ENCODE peak calls at places on chromosome 1, in eight cellular contexts. One of them, this sample, is unnamed.

GRCh38 chr1:113763651-113764050 is 4.4 kb upstream of the PHTF1 start:
- DNase-seq in ovary: no peak
- DNase-seq in D341Med: peak; percentile 50
- DNase-seq in HFF-Myc: no peak
- DNase-seq in activated gamma-delta T cell treated with Interleukin-2 at 50 U/mL for 16 hours: no peak
- DNase-seq in memory B cell: no peak
- DNase-seq in progenitor cell of endocrine pancreas: no peak
- DNase-seq in NCI-H1105: no peak
- DNase-seq in this sample: no peak

GRCh38 chr1:109427171-109427467 is 871 bp upstream of the PSMA5 start:
- DNase-seq in ovary: no peak
- DNase-seq in D341Med: no peak
- DNase-seq in HFF-Myc: no peak
- DNase-seq in activated gamma-delta T cell treated with Interleukin-2 at 50 U/mL for 16 hours: no peak
- DNase-seq in memory B cell: no peak
- DNase-seq in progenitor cell of endocrine pancreas: no peak
- DNase-seq in NCI-H1105: no peak
- DNase-seq in this sample: no peak

GRCh38 chr1:240100351-240100750 is 8.7 kb downstream of the FMN2 start:
- DNase-seq in ovary: no peak
- DNase-seq in D341Med: no peak
- DNase-seq in HFF-Myc: no peak
- DNase-seq in activated gamma-delta T cell treated with Interleukin-2 at 50 U/mL for 16 hours: no peak
- DNase-seq in memory B cell: no peak
- DNase-seq in progenitor cell of endocrine pancreas: no peak
- DNase-seq in NCI-H1105: no peak
- DNase-seq in this sample: no peak

GRCh38 chr1:121546830-121547680 is 362.3 kb downstream of the SRGAP2C start:
- DNase-seq in ovary: no peak
- DNase-seq in D341Med: no peak
- DNase-seq in HFF-Myc: no peak
- DNase-seq in activated gamma-delta T cell treated with Interleukin-2 at 50 U/mL for 16 hours: no peak
- DNase-seq in memory B cell: no peak
- DNase-seq in progenitor cell of endocrine pancreas: no peak
- DNase-seq in NCI-H1105: no peak
- DNase-seq in this sample: no peak

GRCh38 chr1:112298558-112298957 is 97.5 kb upstream of the CTTNBP2NL start:
- DNase-seq in ovary: no peak
- DNase-seq in D341Med: peak; percentile 57
- DNase-seq in HFF-Myc: peak; percentile 25
- DNase-seq in activated gamma-delta T cell treated with Interleukin-2 at 50 U/mL for 16 hours: peak; percentile 21
- DNase-seq in memory B cell: no peak
- DNase-seq in progenitor cell of endocrine pancreas: peak; percentile 14
- DNase-seq in NCI-H1105: peak; percentile 7
- DNase-seq in this sample: no peak

GRCh38 chr1:212432706-212433576 is at the start of gene NENF:
- DNase-seq in ovary: peak; percentile 82
- DNase-seq in D341Med: peak; percentile 98
- DNase-seq in HFF-Myc: no peak
- DNase-seq in activated gamma-delta T cell treated with Interleukin-2 at 50 U/mL for 16 hours: peak; percentile 66
- DNase-seq in memory B cell: peak; percentile 77
- DNase-seq in progenitor cell of endocrine pancreas: peak; percentile 44
- DNase-seq in NCI-H1105: peak; percentile 81
- DNase-seq in this sample: no peak

GRCh38 chr1:11541236-11541635 is 62.3 kb downstream of the DISP3 start:
- DNase-seq in ovary: no peak
- DNase-seq in D341Med: no peak
- DNase-seq in HFF-Myc: no peak
- DNase-seq in activated gamma-delta T cell treated with Interleukin-2 at 50 U/mL for 16 hours: no peak
- DNase-seq in memory B cell: no peak
- DNase-seq in progenitor cell of endocrine pancreas: no peak
- DNase-seq in NCI-H1105: no peak
- DNase-seq in this sample: no peak

GRCh38 chr1:108801101-108801500 is 54.6 kb downstream of the STXBP3 start:
- DNase-seq in ovary: no peak
- DNase-seq in D341Med: no peak
- DNase-seq in HFF-Myc: no peak
- DNase-seq in activated gamma-delta T cell treated with Interleukin-2 at 50 U/mL for 16 hours: no peak
- DNase-seq in memory B cell: no peak
- DNase-seq in progenitor cell of endocrine pancreas: no peak
- DNase-seq in NCI-H1105: no peak
- DNase-seq in this sample: peak; percentile 8

GRCh38 chr1:117595993-117596720 is 9.7 kb upstream of the TENT5C start:
- DNase-seq in ovary: no peak
- DNase-seq in D341Med: no peak
- DNase-seq in HFF-Myc: no peak
- DNase-seq in activated gamma-delta T cell treated with Interleukin-2 at 50 U/mL for 16 hours: no peak
- DNase-seq in memory B cell: no peak
- DNase-seq in progenitor cell of endocrine pancreas: no peak
- DNase-seq in NCI-H1105: no peak
- DNase-seq in this sample: no peak

GRCh38 chr1:50562106-50562505 is 138.9 kb upstream of the DMRTA2 start:
- DNase-seq in ovary: no peak
- DNase-seq in D341Med: no peak
- DNase-seq in HFF-Myc: peak; percentile 15
- DNase-seq in activated gamma-delta T cell treated with Interleukin-2 at 50 U/mL for 16 hours: no peak
- DNase-seq in memory B cell: no peak
- DNase-seq in progenitor cell of endocrine pancreas: no peak
- DNase-seq in NCI-H1105: no peak
- DNase-seq in this sample: no peak

GRCh38 chr1:212749924-212750535 is 41.5 kb downstream of the NSL1 start:
- DNase-seq in ovary: no peak
- DNase-seq in D341Med: peak; percentile 72
- DNase-seq in HFF-Myc: peak; percentile 76
- DNase-seq in activated gamma-delta T cell treated with Interleukin-2 at 50 U/mL for 16 hours: no peak
- DNase-seq in memory B cell: peak; percentile 19
- DNase-seq in progenitor cell of endocrine pancreas: no peak
- DNase-seq in NCI-H1105: peak; percentile 48
- DNase-seq in this sample: no peak

GRCh38 chr1:212721388-212722247 is 22.0 kb upstream of the BATF3 start:
- DNase-seq in ovary: no peak
- DNase-seq in D341Med: no peak
- DNase-seq in HFF-Myc: peak; percentile 59
- DNase-seq in activated gamma-delta T cell treated with Interleukin-2 at 50 U/mL for 16 hours: no peak
- DNase-seq in memory B cell: no peak
- DNase-seq in progenitor cell of endocrine pancreas: no peak
- DNase-seq in NCI-H1105: no peak
- DNase-seq in this sample: no peak

GRCh38 chr1:198598796-198599321 is 40.0 kb upstream of the PTPRC start:
- DNase-seq in ovary: no peak
- DNase-seq in D341Med: no peak
- DNase-seq in HFF-Myc: no peak
- DNase-seq in activated gamma-delta T cell treated with Interleukin-2 at 50 U/mL for 16 hours: no peak
- DNase-seq in memory B cell: peak; percentile 59
- DNase-seq in progenitor cell of endocrine pancreas: no peak
- DNase-seq in NCI-H1105: no peak
- DNase-seq in this sample: no peak

GRCh38 chr1:230123280-230124186 is 56.5 kb downstream of the GALNT2 start:
- DNase-seq in ovary: no peak
- DNase-seq in D341Med: no peak
- DNase-seq in HFF-Myc: peak; percentile 73
- DNase-seq in activated gamma-delta T cell treated with Interleukin-2 at 50 U/mL for 16 hours: no peak
- DNase-seq in memory B cell: peak; percentile 51
- DNase-seq in progenitor cell of endocrine pancreas: no peak
- DNase-seq in NCI-H1105: no peak
- DNase-seq in this sample: no peak

GRCh38 chr1:1168156-1168450 is 5.6 kb upstream of the TTLL10 start:
- DNase-seq in ovary: no peak
- DNase-seq in D341Med: no peak
- DNase-seq in HFF-Myc: no peak
- DNase-seq in activated gamma-delta T cell treated with Interleukin-2 at 50 U/mL for 16 hours: no peak
- DNase-seq in memory B cell: no peak
- DNase-seq in progenitor cell of endocrine pancreas: no peak
- DNase-seq in NCI-H1105: no peak
- DNase-seq in this sample: no peak

GRCh38 chr1:119275145-119275929 is 93.2 kb upstream of the HAO2 start:
- DNase-seq in ovary: peak; percentile 36
- DNase-seq in D341Med: peak; percentile 55
- DNase-seq in HFF-Myc: peak; percentile 80
- DNase-seq in activated gamma-delta T cell treated with Interleukin-2 at 50 U/mL for 16 hours: no peak
- DNase-seq in memory B cell: peak; percentile 11
- DNase-seq in progenitor cell of endocrine pancreas: peak; percentile 19
- DNase-seq in NCI-H1105: peak; percentile 17
- DNase-seq in this sample: no peak

GRCh38 chr1:147834810-147835209 is 67.8 kb upstream of the GJA8 start:
- DNase-seq in ovary: no peak
- DNase-seq in D341Med: no peak
- DNase-seq in HFF-Myc: no peak
- DNase-seq in activated gamma-delta T cell treated with Interleukin-2 at 50 U/mL for 16 hours: no peak
- DNase-seq in memory B cell: no peak
- DNase-seq in progenitor cell of endocrine pancreas: no peak
- DNase-seq in NCI-H1105: no peak
- DNase-seq in this sample: no peak

GRCh38 chr1:209411491-209411929 is 172.0 kb upstream of the CAMK1G start:
- DNase-seq in ovary: no peak
- DNase-seq in D341Med: no peak
- DNase-seq in HFF-Myc: peak; percentile 35
- DNase-seq in activated gamma-delta T cell treated with Interleukin-2 at 50 U/mL for 16 hours: no peak
- DNase-seq in memory B cell: no peak
- DNase-seq in progenitor cell of endocrine pancreas: no peak
- DNase-seq in NCI-H1105: peak; percentile 22
- DNase-seq in this sample: no peak

This sample was measured in retinal pigment epithelial cell.